ENCODE peak calls at places on chromosomes 6 and 20, in five cellular contexts. One of them, this sample, is unnamed.

GRCh38 chr6:128124713-128125112 is 223.9 kb upstream of the THEMIS start:
- DNase-seq in psoas muscle: no peak
- DNase-seq in CD8-positive, alpha-beta T cell: no peak
- DNase-seq in adrenal gland: no peak
- DNase-seq in HCT116: no peak
- DNase-seq in this sample: no peak

GRCh38 chr20:33732166-33732970 is 572 bp downstream of the ZNF341 start:
- DNase-seq in psoas muscle: peak; percentile 87
- DNase-seq in HCT116: peak; percentile 57
- DNase-seq in CD8-positive, alpha-beta T cell: peak; percentile 80
- DNase-seq in adrenal gland: peak; percentile 87
- DNase-seq in this sample: peak; percentile 85

GRCh38 chr6:15365273-15365687 is 119.4 kb downstream of the JARID2 start:
- DNase-seq in adrenal gland: peak; percentile 93
- DNase-seq in CD8-positive, alpha-beta T cell: peak; percentile 37
- DNase-seq in HCT116: no peak
- DNase-seq in psoas muscle: peak; percentile 80
- DNase-seq in this sample: peak; percentile 21

GRCh38 chr20:35339007-35339406 is 46.8 kb upstream of the FAM83C start:
- DNase-seq in adrenal gland: no peak
- DNase-seq in HCT116: no peak
- DNase-seq in psoas muscle: no peak
- DNase-seq in CD8-positive, alpha-beta T cell: no peak
- DNase-seq in this sample: no peak

GRCh38 chr20:53925651-53926401 is 144.6 kb downstream of the BCAS1 start:
- DNase-seq in adrenal gland: no peak
- DNase-seq in psoas muscle: no peak
- DNase-seq in HCT116: no peak
- DNase-seq in CD8-positive, alpha-beta T cell: no peak
- DNase-seq in this sample: no peak

GRCh38 chr6:77653817-77654216 is 978 bp downstream of the MEI4 start:
- DNase-seq in psoas muscle: no peak
- DNase-seq in adrenal gland: no peak
- DNase-seq in CD8-positive, alpha-beta T cell: no peak
- DNase-seq in HCT116: no peak
- DNase-seq in this sample: no peak

GRCh38 chr6:165218816-165219215 is 90.6 kb downstream of the C6orf118 start:
- DNase-seq in HCT116: no peak
- DNase-seq in psoas muscle: no peak
- DNase-seq in adrenal gland: no peak
- DNase-seq in CD8-positive, alpha-beta T cell: no peak
- DNase-seq in this sample: no peak

GRCh38 chr6:21263531-21264287 is 329.8 kb upstream of the SOX4 start:
- DNase-seq in psoas muscle: no peak
- DNase-seq in HCT116: no peak
- DNase-seq in CD8-positive, alpha-beta T cell: no peak
- DNase-seq in adrenal gland: no peak
- DNase-seq in this sample: no peak

GRCh38 chr6:5636210-5637030 is 370.3 kb downstream of the NRN1 start:
- DNase-seq in CD8-positive, alpha-beta T cell: no peak
- DNase-seq in psoas muscle: no peak
- DNase-seq in HCT116: no peak
- DNase-seq in adrenal gland: no peak
- DNase-seq in this sample: no peak

GRCh38 chr6:79684821-79685220 is 53.7 kb downstream of the SH3BGRL2 start:
- DNase-seq in HCT116: no peak
- DNase-seq in psoas muscle: no peak
- DNase-seq in CD8-positive, alpha-beta T cell: no peak
- DNase-seq in adrenal gland: no peak
- DNase-seq in this sample: no peak

DNA sequence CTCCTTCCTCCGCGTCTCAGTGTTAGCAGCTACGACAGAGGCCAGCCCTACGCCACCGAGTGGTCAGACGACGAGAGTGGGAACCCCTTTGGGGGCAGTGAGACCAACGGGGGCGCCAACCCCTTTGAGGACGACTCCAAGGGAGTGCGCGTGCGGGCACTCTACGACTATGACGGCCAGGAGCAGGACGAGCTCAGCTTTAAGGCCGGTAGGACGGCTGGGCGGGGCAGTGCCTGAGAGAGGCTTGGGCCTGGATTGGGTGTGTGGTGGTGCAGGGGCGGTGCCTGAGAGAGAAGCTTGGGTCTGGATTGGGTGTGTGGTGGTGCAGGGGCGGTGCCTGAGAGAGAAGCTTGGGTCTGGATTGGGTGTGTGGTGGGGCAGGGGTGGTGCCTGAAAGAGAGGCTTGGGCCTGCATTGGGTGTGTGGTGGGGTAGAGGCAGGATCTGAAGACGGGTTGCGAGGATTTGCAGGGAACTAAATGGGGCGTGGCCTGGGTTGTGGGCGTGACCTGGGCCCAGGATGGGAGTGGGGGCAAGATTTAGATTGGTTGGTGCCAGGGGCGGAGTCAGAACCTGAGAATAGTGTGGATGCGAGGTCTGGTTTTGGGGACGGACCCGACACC is 24.4 kb downstream of the SPDEF start:
- DNase-seq in adrenal gland: peak; percentile 56
- DNase-seq in psoas muscle: peak; percentile 55
- DNase-seq in HCT116: peak; percentile 19
- DNase-seq in CD8-positive, alpha-beta T cell: no peak
- DNase-seq in this sample: peak; percentile 34
- H3K36me3 ChIP-seq in adrenal gland: no peaks in the 10 kb centered on the region
- H3K36me3 ChIP-seq in psoas muscle: no peaks in the 10 kb centered on the region
- H3K36me3 ChIP-seq in HCT116: no peaks in the 10 kb centered on the region
- H3K36me3 ChIP-seq in CD8-positive, alpha-beta T cell: no peaks in the 10 kb centered on the region
- H3K36me3 ChIP-seq in this sample: no peaks in the 10 kb centered on the region

GRCh38 chr6:150996968-150997367 is 131.5 kb downstream of the MTHFD1L start:
- DNase-seq in adrenal gland: no peak
- DNase-seq in HCT116: no peak
- DNase-seq in CD8-positive, alpha-beta T cell: no peak
- DNase-seq in psoas muscle: no peak
- DNase-seq in this sample: no peak
- H3K36me3 ChIP-seq in adrenal gland: no peaks in the 10 kb centered on the region
- H3K36me3 ChIP-seq in HCT116: peaks cover 8% of the 10 kb centered on the region
- H3K36me3 ChIP-seq in CD8-positive, alpha-beta T cell: no peaks in the 10 kb centered on the region
- H3K36me3 ChIP-seq in psoas muscle: no peaks in the 10 kb centered on the region
- H3K36me3 ChIP-seq in this sample: no peaks in the 10 kb centered on the region

DNA sequence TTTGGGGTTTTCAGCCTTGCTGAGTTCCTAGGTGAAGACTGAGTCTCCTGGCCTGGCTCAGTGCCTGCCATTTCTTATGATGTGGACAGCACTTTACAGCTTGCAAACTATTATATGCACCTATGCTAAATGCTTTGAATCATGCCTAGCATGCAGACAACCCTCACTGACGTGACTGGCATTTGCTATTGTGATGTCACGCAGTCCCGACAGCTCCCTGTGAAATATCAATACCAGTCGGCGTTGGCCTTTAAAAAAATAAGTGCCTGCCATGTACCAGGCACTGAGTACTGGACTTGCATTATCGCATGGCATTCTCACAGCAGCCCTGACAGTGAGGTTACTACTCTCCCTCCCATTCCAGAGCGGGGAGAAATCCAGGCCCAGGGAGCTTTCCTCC is 35.5 kb downstream of the UQCC2 start:
- DNase-seq in HCT116: no peak
- DNase-seq in psoas muscle: no peak
- DNase-seq in CD8-positive, alpha-beta T cell: no peak
- DNase-seq in adrenal gland: no peak
- DNase-seq in this sample: no peak
- H3K36me3 ChIP-seq in HCT116: peaks cover 58% of the 10 kb centered on the region
- H3K36me3 ChIP-seq in psoas muscle: peaks cover 6% of the 10 kb centered on the region
- H3K36me3 ChIP-seq in CD8-positive, alpha-beta T cell: peaks cover 72% of the 10 kb centered on the region
- H3K36me3 ChIP-seq in adrenal gland: peaks cover 13% of the 10 kb centered on the region
- H3K36me3 ChIP-seq in this sample: peaks cover 48% of the 10 kb centered on the region

GRCh38 chr6:43050981-43051380 is 2.7 kb downstream of the CUL7 start:
- DNase-seq in CD8-positive, alpha-beta T cell: no peak
- DNase-seq in psoas muscle: no peak
- DNase-seq in adrenal gland: no peak
- DNase-seq in HCT116: no peak
- DNase-seq in this sample: no peak

GRCh38 chr6:43045371-43045930 is 8.2 kb downstream of the CUL7 start:
- DNase-seq in CD8-positive, alpha-beta T cell: no peak
- DNase-seq in psoas muscle: no peak
- DNase-seq in adrenal gland: no peak
- DNase-seq in HCT116: no peak
- DNase-seq in this sample: no peak

GRCh38 chr6:43052225-43052841 is 1.3 kb downstream of the CUL7 start:
- DNase-seq in adrenal gland: no peak
- DNase-seq in CD8-positive, alpha-beta T cell: no peak
- DNase-seq in HCT116: no peak
- DNase-seq in psoas muscle: no peak
- DNase-seq in this sample: no peak

GRCh38 chr6:43043310-43043709 is 10.3 kb downstream of the CUL7 start:
- DNase-seq in psoas muscle: no peak
- DNase-seq in HCT116: no peak
- DNase-seq in CD8-positive, alpha-beta T cell: no peak
- DNase-seq in adrenal gland: no peak
- DNase-seq in this sample: no peak

GRCh38 chr6:43047998-43048397 is 5.7 kb downstream of the CUL7 start:
- DNase-seq in CD8-positive, alpha-beta T cell: no peak
- DNase-seq in psoas muscle: no peak
- DNase-seq in HCT116: no peak
- DNase-seq in adrenal gland: no peak
- DNase-seq in this sample: no peak
- H3K36me3 ChIP-seq in CD8-positive, alpha-beta T cell: peaks cover 19% of the 10 kb centered on the region
- H3K36me3 ChIP-seq in psoas muscle: peaks cover 83% of the 10 kb centered on the region
- H3K36me3 ChIP-seq in HCT116: peaks cover 5% of the 10 kb centered on the region
- H3K36me3 ChIP-seq in adrenal gland: peaks cover 65% of the 10 kb centered on the region
- H3K36me3 ChIP-seq in this sample: peaks cover 11% of the 10 kb centered on the region

GRCh38 chr6:35634316-35634715 is 54.4 kb downstream of the FKBP5 start:
- DNase-seq in adrenal gland: no peak
- DNase-seq in psoas muscle: peak; percentile 33
- DNase-seq in CD8-positive, alpha-beta T cell: no peak
- DNase-seq in HCT116: no peak
- DNase-seq in this sample: no peak

GRCh38 chr6:35635601-35636597 is 52.8 kb downstream of the FKBP5 start:
- DNase-seq in psoas muscle: no peak
- DNase-seq in adrenal gland: no peak
- DNase-seq in CD8-positive, alpha-beta T cell: no peak
- DNase-seq in HCT116: no peak
- DNase-seq in this sample: no peak

GRCh38 chr6:35638679-35639078 is 50.0 kb downstream of the FKBP5 start:
- DNase-seq in adrenal gland: no peak
- DNase-seq in HCT116: no peak
- DNase-seq in CD8-positive, alpha-beta T cell: no peak
- DNase-seq in psoas muscle: no peak
- DNase-seq in this sample: no peak

GRCh38 chr6:35640017-35640664 is 48.6 kb downstream of the FKBP5 start:
- DNase-seq in CD8-positive, alpha-beta T cell: no peak
- DNase-seq in HCT116: no peak
- DNase-seq in psoas muscle: no peak
- DNase-seq in adrenal gland: no peak
- DNase-seq in this sample: no peak

GRCh38 chr6:35637911-35638310 is 50.8 kb downstream of the FKBP5 start:
- DNase-seq in adrenal gland: no peak
- DNase-seq in psoas muscle: no peak
- DNase-seq in CD8-positive, alpha-beta T cell: no peak
- DNase-seq in HCT116: no peak
- DNase-seq in this sample: no peak
- H3K36me3 ChIP-seq in adrenal gland: peaks cover 67% of the 10 kb centered on the region
- H3K36me3 ChIP-seq in psoas muscle: peaks cover 95% of the 10 kb centered on the region
- H3K36me3 ChIP-seq in CD8-positive, alpha-beta T cell: peaks cover 36% of the 10 kb centered on the region
- H3K36me3 ChIP-seq in HCT116: peaks cover 6% of the 10 kb centered on the region
- H3K36me3 ChIP-seq in this sample: peaks cover 8% of the 10 kb centered on the region

GRCh38 chr20:37376791-37377190 is 30.9 kb downstream of the SRC start:
- DNase-seq in psoas muscle: no peak
- DNase-seq in HCT116: no peak
- DNase-seq in adrenal gland: peak; percentile 11
- DNase-seq in CD8-positive, alpha-beta T cell: no peak
- DNase-seq in this sample: no peak
- H3K36me3 ChIP-seq in psoas muscle: no peaks in the 10 kb centered on the region
- H3K36me3 ChIP-seq in HCT116: no peaks in the 10 kb centered on the region
- H3K36me3 ChIP-seq in adrenal gland: no peaks in the 10 kb centered on the region
- H3K36me3 ChIP-seq in CD8-positive, alpha-beta T cell: no peaks in the 10 kb centered on the region
- H3K36me3 ChIP-seq in this sample: no peaks in the 10 kb centered on the region

GRCh38 chr20:24978493-24978892 is 14.1 kb downstream of the APMAP start:
- DNase-seq in HCT116: no peak
- DNase-seq in adrenal gland: no peak
- DNase-seq in psoas muscle: no peak
- DNase-seq in CD8-positive, alpha-beta T cell: no peak
- DNase-seq in this sample: no peak

GRCh38 chr20:24981282-24981681 is 11.3 kb downstream of the APMAP start:
- DNase-seq in HCT116: no peak
- DNase-seq in CD8-positive, alpha-beta T cell: no peak
- DNase-seq in adrenal gland: no peak
- DNase-seq in psoas muscle: no peak
- DNase-seq in this sample: no peak

GRCh38 chr20:24981750-24982149 is 10.8 kb downstream of the APMAP start:
- DNase-seq in CD8-positive, alpha-beta T cell: no peak
- DNase-seq in HCT116: no peak
- DNase-seq in psoas muscle: peak; percentile 39
- DNase-seq in adrenal gland: peak; percentile 44
- DNase-seq in this sample: no peak

GRCh38 chr20:24979036-24979960 is 13.3 kb downstream of the APMAP start:
- DNase-seq in psoas muscle: no peak
- DNase-seq in CD8-positive, alpha-beta T cell: no peak
- DNase-seq in HCT116: no peak
- DNase-seq in adrenal gland: no peak
- DNase-seq in this sample: no peak

DNA sequence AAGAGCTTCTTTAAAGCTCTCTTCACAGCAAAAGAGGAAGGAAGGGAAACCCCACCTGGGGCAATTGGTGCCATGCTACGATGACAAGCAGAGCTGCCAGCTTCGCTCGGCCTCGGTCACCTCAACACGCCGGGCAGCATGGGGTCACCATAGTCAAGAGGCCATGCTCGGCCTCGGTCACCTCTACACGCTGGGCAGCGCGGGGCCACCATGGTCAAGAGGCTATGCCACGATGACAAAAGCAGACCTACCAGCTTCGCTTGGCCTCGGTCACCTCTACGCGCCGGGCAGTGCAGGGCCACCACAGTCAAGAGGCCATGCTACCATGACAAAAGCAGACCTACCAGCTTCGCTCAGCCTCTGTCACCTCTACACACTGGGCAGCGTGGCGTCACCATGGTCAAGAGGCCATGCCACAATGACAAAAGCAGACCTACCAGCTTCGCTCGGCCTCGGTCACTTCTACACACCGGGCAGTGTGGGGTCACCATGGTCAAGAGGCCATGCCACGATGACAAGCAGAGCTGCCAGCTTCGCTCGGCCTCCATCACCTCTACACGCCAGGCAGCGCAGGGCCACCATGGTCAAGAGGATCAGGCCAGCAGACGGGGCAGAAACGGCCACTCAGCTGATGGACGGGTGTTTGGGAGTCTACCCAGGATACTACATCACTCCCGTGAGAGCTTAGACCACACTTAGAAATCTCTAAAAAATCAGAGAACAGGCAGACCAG is 12.1 kb downstream of the APMAP start:
- DNase-seq in psoas muscle: no peak
- DNase-seq in HCT116: no peak
- DNase-seq in CD8-positive, alpha-beta T cell: no peak
- DNase-seq in adrenal gland: no peak
- DNase-seq in this sample: no peak
- H3K36me3 ChIP-seq in psoas muscle: peaks cover 45% of the 10 kb centered on the region
- H3K36me3 ChIP-seq in HCT116: peaks cover 22% of the 10 kb centered on the region
- H3K36me3 ChIP-seq in CD8-positive, alpha-beta T cell: peaks cover 17% of the 10 kb centered on the region
- H3K36me3 ChIP-seq in adrenal gland: peaks cover 27% of the 10 kb centered on the region
- H3K36me3 ChIP-seq in this sample: peaks cover 26% of the 10 kb centered on the region

GRCh38 chr20:43710370-43711044 is 16.3 kb downstream of the GTSF1L start:
- DNase-seq in HCT116: no peak
- DNase-seq in psoas muscle: no peak
- DNase-seq in adrenal gland: no peak
- DNase-seq in CD8-positive, alpha-beta T cell: no peak
- DNase-seq in this sample: no peak
- H3K36me3 ChIP-seq in HCT116: peaks cover 36% of the 10 kb centered on the region
- H3K36me3 ChIP-seq in psoas muscle: no peaks in the 10 kb centered on the region
- H3K36me3 ChIP-seq in adrenal gland: no peaks in the 10 kb centered on the region
- H3K36me3 ChIP-seq in CD8-positive, alpha-beta T cell: no peaks in the 10 kb centered on the region
- H3K36me3 ChIP-seq in this sample: no peaks in the 10 kb centered on the region

GRCh38 chr6:36906539-36906938 is 20.8 kb downstream of the C6orf89 start:
- DNase-seq in psoas muscle: no peak
- DNase-seq in adrenal gland: peak; percentile 62
- DNase-seq in CD8-positive, alpha-beta T cell: no peak
- DNase-seq in HCT116: no peak
- DNase-seq in this sample: no peak
- H3K36me3 ChIP-seq in psoas muscle: peaks cover 80% of the 10 kb centered on the region
- H3K36me3 ChIP-seq in adrenal gland: peaks cover 33% of the 10 kb centered on the region
- H3K36me3 ChIP-seq in CD8-positive, alpha-beta T cell: peaks cover 17% of the 10 kb centered on the region
- H3K36me3 ChIP-seq in HCT116: peaks cover 7% of the 10 kb centered on the region
- H3K36me3 ChIP-seq in this sample: peaks cover 25% of the 10 kb centered on the region